ENCODE peak calls at places on chromosomes 5 and 9, in seven cellular contexts. One of them, this sample, is unnamed.

GRCh38 chr9:4238522-4238921 is 61.3 kb downstream of the GLIS3 start:
- DNase-seq in CD4-positive, alpha-beta T cell: no peak
- DNase-seq in central memory CD4-positive, alpha-beta T cell: no peak
- DNase-seq in HTR-8/SVneo: no peak
- DNase-seq in stimulated activated CD8-positive, alpha-beta memory T cell treated with anti-CD3 and anti-CD28 coated beads, Interleukin-4, amount 100 ng/mL, for 48 hours: no peak
- DNase-seq in astrocyte of the spinal cord: peak
- DNase-seq in HFF-Myc: peak
- DNase-seq in this sample: no peak

GRCh38 chr5:1487079-1487764 is 36.5 kb downstream of the LPCAT1 start:
- DNase-seq in stimulated activated CD8-positive, alpha-beta memory T cell treated with anti-CD3 and anti-CD28 coated beads, Interleukin-4, amount 100 ng/mL, for 48 hours: no peak
- DNase-seq in central memory CD4-positive, alpha-beta T cell: no peak
- DNase-seq in astrocyte of the spinal cord: no peak
- DNase-seq in CD4-positive, alpha-beta T cell: no peak
- DNase-seq in HTR-8/SVneo: no peak
- DNase-seq in HFF-Myc: no peak
- DNase-seq in this sample: no peak

GRCh38 chr5:132239776-132240175 is 12.1 kb upstream of the P4HA2 start:
- DNase-seq in CD4-positive, alpha-beta T cell: no peak
- DNase-seq in stimulated activated CD8-positive, alpha-beta memory T cell treated with anti-CD3 and anti-CD28 coated beads, Interleukin-4, amount 100 ng/mL, for 48 hours: peak
- DNase-seq in HTR-8/SVneo: no peak
- DNase-seq in central memory CD4-positive, alpha-beta T cell: no peak
- DNase-seq in astrocyte of the spinal cord: no peak
- DNase-seq in HFF-Myc: no peak
- DNase-seq in this sample: no peak

GRCh38 chr5:32601623-32602295 is 16.4 kb downstream of the SUB1 start:
- DNase-seq in HTR-8/SVneo: no peak
- DNase-seq in HFF-Myc: no peak
- DNase-seq in astrocyte of the spinal cord: no peak
- DNase-seq in central memory CD4-positive, alpha-beta T cell: no peak
- DNase-seq in stimulated activated CD8-positive, alpha-beta memory T cell treated with anti-CD3 and anti-CD28 coated beads, Interleukin-4, amount 100 ng/mL, for 48 hours: no peak
- DNase-seq in CD4-positive, alpha-beta T cell: no peak
- DNase-seq in this sample: no peak

GRCh38 chr9:68731857-68732256 is 26.8 kb downstream of the PIP5K1B start:
- DNase-seq in central memory CD4-positive, alpha-beta T cell: no peak
- DNase-seq in CD4-positive, alpha-beta T cell: no peak
- DNase-seq in astrocyte of the spinal cord: no peak
- DNase-seq in stimulated activated CD8-positive, alpha-beta memory T cell treated with anti-CD3 and anti-CD28 coated beads, Interleukin-4, amount 100 ng/mL, for 48 hours: no peak
- DNase-seq in HTR-8/SVneo: no peak
- DNase-seq in HFF-Myc: no peak
- DNase-seq in this sample: no peak

GRCh38 chr5:156824800-156825199 is 25.3 kb upstream of the PPP1R2B start:
- DNase-seq in stimulated activated CD8-positive, alpha-beta memory T cell treated with anti-CD3 and anti-CD28 coated beads, Interleukin-4, amount 100 ng/mL, for 48 hours: no peak
- DNase-seq in CD4-positive, alpha-beta T cell: no peak
- DNase-seq in HFF-Myc: peak
- DNase-seq in astrocyte of the spinal cord: peak
- DNase-seq in HTR-8/SVneo: no peak
- DNase-seq in central memory CD4-positive, alpha-beta T cell: no peak
- DNase-seq in this sample: no peak

GRCh38 chr5:36435516-36435915 is 133.8 kb upstream of the RANBP3L start:
- DNase-seq in astrocyte of the spinal cord: no peak
- DNase-seq in central memory CD4-positive, alpha-beta T cell: no peak
- DNase-seq in CD4-positive, alpha-beta T cell: no peak
- DNase-seq in HFF-Myc: no peak
- DNase-seq in stimulated activated CD8-positive, alpha-beta memory T cell treated with anti-CD3 and anti-CD28 coated beads, Interleukin-4, amount 100 ng/mL, for 48 hours: no peak
- DNase-seq in HTR-8/SVneo: no peak
- DNase-seq in this sample: no peak

GRCh38 chr5:134874831-134875655 is 872 bp downstream of the TXNDC15 start:
- DNase-seq in stimulated activated CD8-positive, alpha-beta memory T cell treated with anti-CD3 and anti-CD28 coated beads, Interleukin-4, amount 100 ng/mL, for 48 hours: peak
- DNase-seq in astrocyte of the spinal cord: peak
- DNase-seq in CD4-positive, alpha-beta T cell: peak
- DNase-seq in HFF-Myc: peak
- DNase-seq in central memory CD4-positive, alpha-beta T cell: peak
- DNase-seq in HTR-8/SVneo: peak
- DNase-seq in this sample: peak

GRCh38 chr5:138258704-138259285 is 15.6 kb downstream of the GFRA3 start:
- DNase-seq in central memory CD4-positive, alpha-beta T cell: no peak
- DNase-seq in HFF-Myc: no peak
- DNase-seq in CD4-positive, alpha-beta T cell: no peak
- DNase-seq in HTR-8/SVneo: no peak
- DNase-seq in astrocyte of the spinal cord: no peak
- DNase-seq in stimulated activated CD8-positive, alpha-beta memory T cell treated with anti-CD3 and anti-CD28 coated beads, Interleukin-4, amount 100 ng/mL, for 48 hours: no peak
- DNase-seq in this sample: no peak

GRCh38 chr9:70410368-70410767 is 4.1 kb downstream of the KLF9 start:
- DNase-seq in central memory CD4-positive, alpha-beta T cell: no peak
- DNase-seq in HFF-Myc: no peak
- DNase-seq in HTR-8/SVneo: no peak
- DNase-seq in astrocyte of the spinal cord: peak
- DNase-seq in stimulated activated CD8-positive, alpha-beta memory T cell treated with anti-CD3 and anti-CD28 coated beads, Interleukin-4, amount 100 ng/mL, for 48 hours: no peak
- DNase-seq in CD4-positive, alpha-beta T cell: no peak
- DNase-seq in this sample: no peak

GRCh38 chr5:125719681-125720676 is 703.2 kb upstream of the GRAMD2B start:
- DNase-seq in CD4-positive, alpha-beta T cell: no peak
- DNase-seq in stimulated activated CD8-positive, alpha-beta memory T cell treated with anti-CD3 and anti-CD28 coated beads, Interleukin-4, amount 100 ng/mL, for 48 hours: no peak
- DNase-seq in astrocyte of the spinal cord: peak
- DNase-seq in central memory CD4-positive, alpha-beta T cell: no peak
- DNase-seq in HTR-8/SVneo: no peak
- DNase-seq in HFF-Myc: peak
- DNase-seq in this sample: no peak

GRCh38 chr9:125343518-125344284 is 82.1 kb downstream of the GAPVD1 start:
- DNase-seq in stimulated activated CD8-positive, alpha-beta memory T cell treated with anti-CD3 and anti-CD28 coated beads, Interleukin-4, amount 100 ng/mL, for 48 hours: no peak
- DNase-seq in HTR-8/SVneo: no peak
- DNase-seq in HFF-Myc: peak
- DNase-seq in CD4-positive, alpha-beta T cell: no peak
- DNase-seq in central memory CD4-positive, alpha-beta T cell: no peak
- DNase-seq in astrocyte of the spinal cord: peak
- DNase-seq in this sample: no peak

GRCh38 chr5:95821110-95822021 is 1.2 kb downstream of the GLRX start:
- DNase-seq in central memory CD4-positive, alpha-beta T cell: no peak
- DNase-seq in HTR-8/SVneo: no peak
- DNase-seq in CD4-positive, alpha-beta T cell: no peak
- DNase-seq in stimulated activated CD8-positive, alpha-beta memory T cell treated with anti-CD3 and anti-CD28 coated beads, Interleukin-4, amount 100 ng/mL, for 48 hours: no peak
- DNase-seq in HFF-Myc: no peak
- DNase-seq in astrocyte of the spinal cord: no peak
- DNase-seq in this sample: no peak

GRCh38 chr5:130333089-130333488 is 428.8 kb downstream of the CHSY3 start:
- DNase-seq in CD4-positive, alpha-beta T cell: no peak
- DNase-seq in HTR-8/SVneo: no peak
- DNase-seq in central memory CD4-positive, alpha-beta T cell: no peak
- DNase-seq in astrocyte of the spinal cord: peak
- DNase-seq in stimulated activated CD8-positive, alpha-beta memory T cell treated with anti-CD3 and anti-CD28 coated beads, Interleukin-4, amount 100 ng/mL, for 48 hours: no peak
- DNase-seq in HFF-Myc: no peak
- DNase-seq in this sample: no peak

GRCh38 chr5:156922207-156922792 is 40.7 kb downstream of the TIMD4 start:
- DNase-seq in HFF-Myc: no peak
- DNase-seq in CD4-positive, alpha-beta T cell: no peak
- DNase-seq in stimulated activated CD8-positive, alpha-beta memory T cell treated with anti-CD3 and anti-CD28 coated beads, Interleukin-4, amount 100 ng/mL, for 48 hours: no peak
- DNase-seq in astrocyte of the spinal cord: no peak
- DNase-seq in HTR-8/SVneo: no peak
- DNase-seq in central memory CD4-positive, alpha-beta T cell: no peak
- DNase-seq in this sample: peak

GRCh38 chr5:178113841-178114324 is 551 bp downstream of the N4BP3 start:
- DNase-seq in stimulated activated CD8-positive, alpha-beta memory T cell treated with anti-CD3 and anti-CD28 coated beads, Interleukin-4, amount 100 ng/mL, for 48 hours: peak
- DNase-seq in HTR-8/SVneo: no peak
- DNase-seq in astrocyte of the spinal cord: no peak
- DNase-seq in central memory CD4-positive, alpha-beta T cell: no peak
- DNase-seq in CD4-positive, alpha-beta T cell: no peak
- DNase-seq in HFF-Myc: no peak
- DNase-seq in this sample: peak

GRCh38 chr9:21334603-21334968 is 618 bp downstream of the KLHL9 start:
- DNase-seq in stimulated activated CD8-positive, alpha-beta memory T cell treated with anti-CD3 and anti-CD28 coated beads, Interleukin-4, amount 100 ng/mL, for 48 hours: no peak
- DNase-seq in HFF-Myc: no peak
- DNase-seq in HTR-8/SVneo: no peak
- DNase-seq in central memory CD4-positive, alpha-beta T cell: peak
- DNase-seq in astrocyte of the spinal cord: no peak
- DNase-seq in CD4-positive, alpha-beta T cell: peak
- DNase-seq in this sample: no peak

GRCh38 chr5:178416919-178417318 is 173.3 kb downstream of the COL23A1 start:
- DNase-seq in CD4-positive, alpha-beta T cell: no peak
- DNase-seq in HTR-8/SVneo: peak
- DNase-seq in central memory CD4-positive, alpha-beta T cell: no peak
- DNase-seq in HFF-Myc: no peak
- DNase-seq in astrocyte of the spinal cord: no peak
- DNase-seq in stimulated activated CD8-positive, alpha-beta memory T cell treated with anti-CD3 and anti-CD28 coated beads, Interleukin-4, amount 100 ng/mL, for 48 hours: no peak
- DNase-seq in this sample: no peak

GRCh38 chr5:33470544-33470943 is 29.8 kb downstream of the TARS1 start:
- DNase-seq in HFF-Myc: peak
- DNase-seq in HTR-8/SVneo: peak
- DNase-seq in stimulated activated CD8-positive, alpha-beta memory T cell treated with anti-CD3 and anti-CD28 coated beads, Interleukin-4, amount 100 ng/mL, for 48 hours: no peak
- DNase-seq in astrocyte of the spinal cord: peak
- DNase-seq in CD4-positive, alpha-beta T cell: no peak
- DNase-seq in central memory CD4-positive, alpha-beta T cell: no peak
- DNase-seq in this sample: no peak

GRCh38 chr9:14215614-14216013 is 98.3 kb downstream of the NFIB start:
- DNase-seq in central memory CD4-positive, alpha-beta T cell: no peak
- DNase-seq in CD4-positive, alpha-beta T cell: no peak
- DNase-seq in HTR-8/SVneo: no peak
- DNase-seq in astrocyte of the spinal cord: peak
- DNase-seq in HFF-Myc: no peak
- DNase-seq in stimulated activated CD8-positive, alpha-beta memory T cell treated with anti-CD3 and anti-CD28 coated beads, Interleukin-4, amount 100 ng/mL, for 48 hours: no peak
- DNase-seq in this sample: no peak

GRCh38 chr9:135456436-135457104 is 23.0 kb upstream of the PPP1R26 start:
- DNase-seq in HFF-Myc: no peak
- DNase-seq in central memory CD4-positive, alpha-beta T cell: no peak
- DNase-seq in CD4-positive, alpha-beta T cell: no peak
- DNase-seq in astrocyte of the spinal cord: no peak
- DNase-seq in stimulated activated CD8-positive, alpha-beta memory T cell treated with anti-CD3 and anti-CD28 coated beads, Interleukin-4, amount 100 ng/mL, for 48 hours: no peak
- DNase-seq in HTR-8/SVneo: no peak
- DNase-seq in this sample: peak

GRCh38 chr9:33817327-33818166 is 587 bp downstream of the UBE2R2 start:
- DNase-seq in stimulated activated CD8-positive, alpha-beta memory T cell treated with anti-CD3 and anti-CD28 coated beads, Interleukin-4, amount 100 ng/mL, for 48 hours: peak
- DNase-seq in CD4-positive, alpha-beta T cell: peak
- DNase-seq in astrocyte of the spinal cord: peak
- DNase-seq in central memory CD4-positive, alpha-beta T cell: peak
- DNase-seq in HTR-8/SVneo: peak
- DNase-seq in HFF-Myc: peak
- DNase-seq in this sample: peak

GRCh38 chr9:121369595-121370265 is at the start of gene STOM:
- DNase-seq in central memory CD4-positive, alpha-beta T cell: peak
- DNase-seq in astrocyte of the spinal cord: peak
- DNase-seq in CD4-positive, alpha-beta T cell: peak
- DNase-seq in HTR-8/SVneo: peak
- DNase-seq in stimulated activated CD8-positive, alpha-beta memory T cell treated with anti-CD3 and anti-CD28 coated beads, Interleukin-4, amount 100 ng/mL, for 48 hours: peak
- DNase-seq in HFF-Myc: peak
- DNase-seq in this sample: no peak

GRCh38 chr5:38287124-38287523 is 28.8 kb downstream of the EGFLAM start:
- DNase-seq in central memory CD4-positive, alpha-beta T cell: no peak
- DNase-seq in stimulated activated CD8-positive, alpha-beta memory T cell treated with anti-CD3 and anti-CD28 coated beads, Interleukin-4, amount 100 ng/mL, for 48 hours: no peak
- DNase-seq in astrocyte of the spinal cord: no peak
- DNase-seq in CD4-positive, alpha-beta T cell: no peak
- DNase-seq in HFF-Myc: no peak
- DNase-seq in HTR-8/SVneo: no peak
- DNase-seq in this sample: no peak

GRCh38 chr9:107684224-107684623 is 194.7 kb upstream of the KLF4 start:
- DNase-seq in astrocyte of the spinal cord: peak
- DNase-seq in HTR-8/SVneo: no peak
- DNase-seq in stimulated activated CD8-positive, alpha-beta memory T cell treated with anti-CD3 and anti-CD28 coated beads, Interleukin-4, amount 100 ng/mL, for 48 hours: no peak
- DNase-seq in CD4-positive, alpha-beta T cell: no peak
- DNase-seq in central memory CD4-positive, alpha-beta T cell: no peak
- DNase-seq in HFF-Myc: no peak
- DNase-seq in this sample: no peak

GRCh38 chr5:157778121-157778805 is 34.8 kb downstream of the LSM11 start:
- DNase-seq in HFF-Myc: peak
- DNase-seq in astrocyte of the spinal cord: peak
- DNase-seq in HTR-8/SVneo: peak
- DNase-seq in stimulated activated CD8-positive, alpha-beta memory T cell treated with anti-CD3 and anti-CD28 coated beads, Interleukin-4, amount 100 ng/mL, for 48 hours: no peak
- DNase-seq in central memory CD4-positive, alpha-beta T cell: no peak
- DNase-seq in CD4-positive, alpha-beta T cell: no peak
- DNase-seq in this sample: no peak

GRCh38 chr9:107723015-107723414 is 233.4 kb upstream of the KLF4 start:
- DNase-seq in HTR-8/SVneo: no peak
- DNase-seq in stimulated activated CD8-positive, alpha-beta memory T cell treated with anti-CD3 and anti-CD28 coated beads, Interleukin-4, amount 100 ng/mL, for 48 hours: no peak
- DNase-seq in astrocyte of the spinal cord: no peak
- DNase-seq in central memory CD4-positive, alpha-beta T cell: no peak
- DNase-seq in CD4-positive, alpha-beta T cell: no peak
- DNase-seq in HFF-Myc: no peak
- DNase-seq in this sample: no peak

GRCh38 chr9:38046669-38047300 is 22.2 kb downstream of the SHB start:
- DNase-seq in astrocyte of the spinal cord: peak
- DNase-seq in CD4-positive, alpha-beta T cell: no peak
- DNase-seq in central memory CD4-positive, alpha-beta T cell: no peak
- DNase-seq in stimulated activated CD8-positive, alpha-beta memory T cell treated with anti-CD3 and anti-CD28 coated beads, Interleukin-4, amount 100 ng/mL, for 48 hours: no peak
- DNase-seq in HFF-Myc: no peak
- DNase-seq in HTR-8/SVneo: peak
- DNase-seq in this sample: no peak

GRCh38 chr9:1434082-1434481 is 383.9 kb downstream of the DMRT2 start:
- DNase-seq in central memory CD4-positive, alpha-beta T cell: no peak
- DNase-seq in astrocyte of the spinal cord: no peak
- DNase-seq in CD4-positive, alpha-beta T cell: no peak
- DNase-seq in HFF-Myc: no peak
- DNase-seq in HTR-8/SVneo: no peak
- DNase-seq in stimulated activated CD8-positive, alpha-beta memory T cell treated with anti-CD3 and anti-CD28 coated beads, Interleukin-4, amount 100 ng/mL, for 48 hours: no peak
- DNase-seq in this sample: no peak